ENCODE peak calls at places on chromosomes 2 and 18, in ten cellular contexts. One of them, this sample, is unnamed. For H3K36me3, the result is how much of the 10 kb centered on the place peaks cover.

GRCh38 chr18:58105908-58106673 is 62.1 kb downstream of the NEDD4L start:
- DNase-seq in mesenchymal stem cell: no peak
- DNase-seq in heart right ventricle: no peak
- DNase-seq in psoas muscle: no peak
- DNase-seq in hepatocyte: no peak
- DNase-seq in Peyer's patch: no peak
- DNase-seq in adrenal gland: no peak
- DNase-seq in endothelial cell of umbilical vein: no peak
- DNase-seq in pancreas: no peak
- DNase-seq in BJ: no peak
- DNase-seq in this sample: no peak

GRCh38 chr18:46541626-46542189 is 115.3 kb downstream of the LOXHD1 start:
- DNase-seq in mesenchymal stem cell: no peak
- DNase-seq in heart right ventricle: no peak
- DNase-seq in psoas muscle: no peak
- DNase-seq in hepatocyte: no peak
- DNase-seq in Peyer's patch: no peak
- DNase-seq in adrenal gland: no peak
- DNase-seq in endothelial cell of umbilical vein: no peak
- DNase-seq in pancreas: no peak
- DNase-seq in BJ: no peak
- DNase-seq in this sample: no peak

GRCh38 chr2:45047301-45047700 is 38.0 kb upstream of the SIX2 start:
- DNase-seq in mesenchymal stem cell: no peak
- DNase-seq in heart right ventricle: no peak
- DNase-seq in psoas muscle: no peak
- DNase-seq in hepatocyte: no peak
- DNase-seq in Peyer's patch: no peak
- DNase-seq in adrenal gland: no peak
- DNase-seq in endothelial cell of umbilical vein: no peak
- DNase-seq in pancreas: no peak
- DNase-seq in BJ: no peak
- DNase-seq in this sample: no peak

GRCh38 chr2:105873721-105874120 is 129.0 kb downstream of the NCK2 start:
- DNase-seq in mesenchymal stem cell: peak
- DNase-seq in heart right ventricle: no peak
- DNase-seq in psoas muscle: no peak
- DNase-seq in hepatocyte: peak
- DNase-seq in Peyer's patch: no peak
- DNase-seq in adrenal gland: no peak
- DNase-seq in endothelial cell of umbilical vein: peak
- DNase-seq in pancreas: no peak
- DNase-seq in BJ: no peak
- DNase-seq in this sample: peak

GRCh38 chr2:98039085-98039756 is 43.5 kb upstream of the TMEM131 start:
- DNase-seq in mesenchymal stem cell: no peak
- DNase-seq in heart right ventricle: no peak
- DNase-seq in psoas muscle: no peak
- DNase-seq in hepatocyte: no peak
- DNase-seq in Peyer's patch: peak
- DNase-seq in adrenal gland: peak
- DNase-seq in endothelial cell of umbilical vein: no peak
- DNase-seq in pancreas: no peak
- DNase-seq in BJ: no peak
- DNase-seq in this sample: no peak

GRCh38 chr18:48007955-48008701 is 77.7 kb upstream of the SMAD2 start:
- DNase-seq in mesenchymal stem cell: peak
- DNase-seq in heart right ventricle: peak
- DNase-seq in psoas muscle: peak
- DNase-seq in hepatocyte: peak
- DNase-seq in Peyer's patch: peak
- DNase-seq in adrenal gland: peak
- DNase-seq in endothelial cell of umbilical vein: peak
- DNase-seq in pancreas: peak
- DNase-seq in BJ: no peak
- DNase-seq in this sample: no peak

GRCh38 chr2:241224068-241224850 is 35.8 kb downstream of the ANO7 start:
- DNase-seq in mesenchymal stem cell: peak
- DNase-seq in heart right ventricle: peak
- DNase-seq in psoas muscle: peak
- DNase-seq in hepatocyte: no peak
- DNase-seq in Peyer's patch: no peak
- DNase-seq in adrenal gland: peak
- DNase-seq in endothelial cell of umbilical vein: peak
- DNase-seq in pancreas: peak
- DNase-seq in BJ: no peak
- DNase-seq in this sample: no peak

GRCh38 chr2:128241896-128242295 is 76.8 kb downstream of the HS6ST1 start:
- DNase-seq in mesenchymal stem cell: no peak
- DNase-seq in heart right ventricle: no peak
- DNase-seq in psoas muscle: no peak
- DNase-seq in hepatocyte: no peak
- DNase-seq in Peyer's patch: no peak
- DNase-seq in adrenal gland: no peak
- DNase-seq in endothelial cell of umbilical vein: no peak
- DNase-seq in pancreas: no peak
- DNase-seq in BJ: no peak
- DNase-seq in this sample: no peak

GRCh38 chr2:26455801-26456700 is 21.9 kb downstream of the OTOF start:
- DNase-seq in mesenchymal stem cell: no peak
- DNase-seq in heart right ventricle: no peak
- DNase-seq in psoas muscle: no peak
- DNase-seq in hepatocyte: no peak
- DNase-seq in Peyer's patch: no peak
- DNase-seq in adrenal gland: peak
- DNase-seq in endothelial cell of umbilical vein: peak
- DNase-seq in pancreas: no peak
- DNase-seq in BJ: no peak
- DNase-seq in this sample: no peak

GRCh38 chr2:56100791-56101312 is 82.9 kb upstream of the CCDC85A start:
- DNase-seq in mesenchymal stem cell: no peak
- DNase-seq in heart right ventricle: no peak
- DNase-seq in psoas muscle: no peak
- DNase-seq in hepatocyte: no peak
- DNase-seq in Peyer's patch: no peak
- DNase-seq in adrenal gland: no peak
- DNase-seq in endothelial cell of umbilical vein: peak
- DNase-seq in pancreas: no peak
- DNase-seq in BJ: no peak
- DNase-seq in this sample: no peak

GRCh38 chr2:157228946-157229345 is 28.6 kb upstream of the GALNT5 start:
- DNase-seq in mesenchymal stem cell: no peak
- DNase-seq in heart right ventricle: no peak
- DNase-seq in psoas muscle: no peak
- DNase-seq in hepatocyte: no peak
- DNase-seq in Peyer's patch: no peak
- DNase-seq in adrenal gland: no peak
- DNase-seq in endothelial cell of umbilical vein: no peak
- DNase-seq in pancreas: no peak
- DNase-seq in BJ: no peak
- DNase-seq in this sample: no peak

GRCh38 chr2:155099784-155100183 is 401.3 kb downstream of the KCNJ3 start:
- DNase-seq in mesenchymal stem cell: no peak
- DNase-seq in heart right ventricle: no peak
- DNase-seq in psoas muscle: no peak
- DNase-seq in hepatocyte: peak
- DNase-seq in Peyer's patch: no peak
- DNase-seq in adrenal gland: no peak
- DNase-seq in endothelial cell of umbilical vein: peak
- DNase-seq in pancreas: no peak
- DNase-seq in BJ: no peak
- DNase-seq in this sample: peak

GRCh38 chr2:205741256-205741978 is 59.1 kb downstream of the NRP2 start:
- DNase-seq in mesenchymal stem cell: no peak
- DNase-seq in heart right ventricle: no peak
- DNase-seq in psoas muscle: no peak
- DNase-seq in hepatocyte: no peak
- DNase-seq in Peyer's patch: no peak
- DNase-seq in adrenal gland: no peak
- DNase-seq in endothelial cell of umbilical vein: no peak
- DNase-seq in pancreas: no peak
- DNase-seq in BJ: no peak
- DNase-seq in this sample: no peak

GRCh38 chr2:205740381-205740780 is 58.1 kb downstream of the NRP2 start:
- DNase-seq in mesenchymal stem cell: no peak
- DNase-seq in heart right ventricle: no peak
- DNase-seq in psoas muscle: no peak
- DNase-seq in hepatocyte: no peak
- DNase-seq in Peyer's patch: no peak
- DNase-seq in adrenal gland: no peak
- DNase-seq in endothelial cell of umbilical vein: no peak
- DNase-seq in pancreas: no peak
- DNase-seq in BJ: no peak
- DNase-seq in this sample: no peak

GRCh38 chr2:205743982-205744644 is 61.8 kb downstream of the NRP2 start:
- DNase-seq in mesenchymal stem cell: no peak
- DNase-seq in heart right ventricle: no peak
- DNase-seq in psoas muscle: no peak
- DNase-seq in hepatocyte: no peak
- DNase-seq in Peyer's patch: no peak
- DNase-seq in adrenal gland: peak
- DNase-seq in endothelial cell of umbilical vein: no peak
- DNase-seq in pancreas: no peak
- DNase-seq in BJ: no peak
- DNase-seq in this sample: no peak

GRCh38 chr2:205745661-205746407 is 63.5 kb downstream of the NRP2 start:
- DNase-seq in mesenchymal stem cell: no peak
- DNase-seq in heart right ventricle: no peak
- DNase-seq in psoas muscle: no peak
- DNase-seq in hepatocyte: no peak
- DNase-seq in Peyer's patch: no peak
- DNase-seq in adrenal gland: no peak
- DNase-seq in endothelial cell of umbilical vein: no peak
- DNase-seq in pancreas: no peak
- DNase-seq in BJ: no peak
- DNase-seq in this sample: no peak

GRCh38 chr2:205743137-205743536 is 60.8 kb downstream of the NRP2 start:
- DNase-seq in mesenchymal stem cell: no peak
- DNase-seq in heart right ventricle: no peak
- DNase-seq in psoas muscle: no peak
- DNase-seq in hepatocyte: no peak
- DNase-seq in Peyer's patch: no peak
- DNase-seq in adrenal gland: no peak
- DNase-seq in endothelial cell of umbilical vein: no peak
- DNase-seq in pancreas: no peak
- DNase-seq in BJ: no peak
- DNase-seq in this sample: no peak
- H3K36me3 ChIP-seq in mesenchymal stem cell: half or more
- H3K36me3 ChIP-seq in heart right ventricle: half or more
- H3K36me3 ChIP-seq in psoas muscle: under half
- H3K36me3 ChIP-seq in hepatocyte: under half
- H3K36me3 ChIP-seq in Peyer's patch: under half
- H3K36me3 ChIP-seq in adrenal gland: half or more
- H3K36me3 ChIP-seq in endothelial cell of umbilical vein: half or more
- H3K36me3 ChIP-seq in pancreas: under half
- H3K36me3 ChIP-seq in BJ: under half
- H3K36me3 ChIP-seq in this sample: under half

GRCh38 chr2:9025746-9026145 is 22.3 kb upstream of the MBOAT2 start:
- DNase-seq in mesenchymal stem cell: no peak
- DNase-seq in heart right ventricle: no peak
- DNase-seq in psoas muscle: no peak
- DNase-seq in hepatocyte: no peak
- DNase-seq in Peyer's patch: no peak
- DNase-seq in adrenal gland: no peak
- DNase-seq in endothelial cell of umbilical vein: no peak
- DNase-seq in pancreas: no peak
- DNase-seq in BJ: no peak
- DNase-seq in this sample: no peak
- H3K36me3 ChIP-seq in mesenchymal stem cell: under half
- H3K36me3 ChIP-seq in heart right ventricle: under half
- H3K36me3 ChIP-seq in psoas muscle: under half
- H3K36me3 ChIP-seq in hepatocyte: under half
- H3K36me3 ChIP-seq in Peyer's patch: under half
- H3K36me3 ChIP-seq in adrenal gland: under half
- H3K36me3 ChIP-seq in endothelial cell of umbilical vein: under half
- H3K36me3 ChIP-seq in pancreas: under half
- H3K36me3 ChIP-seq in BJ: under half
- H3K36me3 ChIP-seq in this sample: under half

DNA sequence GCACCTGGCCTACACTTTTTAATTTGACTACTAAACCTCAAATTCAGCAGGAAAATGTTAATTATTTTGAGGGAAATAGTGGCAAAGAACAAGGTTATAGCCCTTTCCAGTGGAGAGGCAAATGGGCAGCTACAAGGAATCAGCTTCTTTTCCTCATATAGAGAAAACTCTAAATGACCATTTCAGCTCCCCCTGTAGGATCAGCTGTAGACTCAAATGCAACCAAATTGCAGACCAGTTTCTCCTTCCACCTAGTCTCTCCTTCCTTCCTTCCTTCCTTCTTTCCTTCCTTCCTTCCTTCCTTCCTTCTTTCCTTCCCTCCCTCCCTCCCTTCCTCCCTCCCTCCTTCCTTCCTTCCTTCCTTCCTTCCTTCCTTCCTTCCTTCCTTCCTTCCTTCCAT is 158.2 kb downstream of the ZEB2 start:
- DNase-seq in mesenchymal stem cell: no peak
- DNase-seq in heart right ventricle: no peak
- DNase-seq in psoas muscle: no peak
- DNase-seq in hepatocyte: no peak
- DNase-seq in Peyer's patch: no peak
- DNase-seq in adrenal gland: no peak
- DNase-seq in endothelial cell of umbilical vein: no peak
- DNase-seq in pancreas: no peak
- DNase-seq in BJ: no peak
- DNase-seq in this sample: no peak
- H3K36me3 ChIP-seq in mesenchymal stem cell: under half
- H3K36me3 ChIP-seq in heart right ventricle: under half
- H3K36me3 ChIP-seq in psoas muscle: under half
- H3K36me3 ChIP-seq in hepatocyte: under half
- H3K36me3 ChIP-seq in Peyer's patch: under half
- H3K36me3 ChIP-seq in adrenal gland: under half
- H3K36me3 ChIP-seq in endothelial cell of umbilical vein: under half
- H3K36me3 ChIP-seq in pancreas: under half
- H3K36me3 ChIP-seq in BJ: under half
- H3K36me3 ChIP-seq in this sample: under half

GRCh38 chr2:214740867-214741266 is 68.6 kb downstream of the BARD1 start:
- DNase-seq in mesenchymal stem cell: no peak
- DNase-seq in heart right ventricle: no peak
- DNase-seq in psoas muscle: no peak
- DNase-seq in hepatocyte: no peak
- DNase-seq in Peyer's patch: no peak
- DNase-seq in adrenal gland: no peak
- DNase-seq in endothelial cell of umbilical vein: no peak
- DNase-seq in pancreas: no peak
- DNase-seq in BJ: no peak
- DNase-seq in this sample: no peak

GRCh38 chr2:214737188-214737587 is 72.3 kb downstream of the BARD1 start:
- DNase-seq in mesenchymal stem cell: no peak
- DNase-seq in heart right ventricle: no peak
- DNase-seq in psoas muscle: no peak
- DNase-seq in hepatocyte: no peak
- DNase-seq in Peyer's patch: no peak
- DNase-seq in adrenal gland: no peak
- DNase-seq in endothelial cell of umbilical vein: no peak
- DNase-seq in pancreas: no peak
- DNase-seq in BJ: no peak
- DNase-seq in this sample: no peak

GRCh38 chr2:214747992-214748391 is 61.5 kb downstream of the BARD1 start:
- DNase-seq in mesenchymal stem cell: no peak
- DNase-seq in heart right ventricle: no peak
- DNase-seq in psoas muscle: no peak
- DNase-seq in hepatocyte: no peak
- DNase-seq in Peyer's patch: no peak
- DNase-seq in adrenal gland: no peak
- DNase-seq in endothelial cell of umbilical vein: no peak
- DNase-seq in pancreas: no peak
- DNase-seq in BJ: no peak
- DNase-seq in this sample: no peak

GRCh38 chr2:214742119-214742518 is 67.4 kb downstream of the BARD1 start:
- DNase-seq in mesenchymal stem cell: no peak
- DNase-seq in heart right ventricle: no peak
- DNase-seq in psoas muscle: no peak
- DNase-seq in hepatocyte: no peak
- DNase-seq in Peyer's patch: no peak
- DNase-seq in adrenal gland: no peak
- DNase-seq in endothelial cell of umbilical vein: no peak
- DNase-seq in pancreas: no peak
- DNase-seq in BJ: no peak
- DNase-seq in this sample: no peak
- H3K36me3 ChIP-seq in mesenchymal stem cell: under half
- H3K36me3 ChIP-seq in heart right ventricle: under half
- H3K36me3 ChIP-seq in psoas muscle: under half
- H3K36me3 ChIP-seq in hepatocyte: under half
- H3K36me3 ChIP-seq in Peyer's patch: under half
- H3K36me3 ChIP-seq in adrenal gland: under half
- H3K36me3 ChIP-seq in endothelial cell of umbilical vein: under half
- H3K36me3 ChIP-seq in pancreas: under half
- H3K36me3 ChIP-seq in BJ: under half
- H3K36me3 ChIP-seq in this sample: under half